ENCODE peak calls at places on chromosomes 11 and 22, in nine cellular contexts. One of them, this sample, is unnamed.

GRCh38 chr22:23282089-23282501 is 101.8 kb downstream of the BCR start:
- DNase-seq in choroid plexus epithelial cell: peak
- DNase-seq in GM12865: no peak
- DNase-seq in lower lobe of right lung: peak
- DNase-seq in BJ: no peak
- DNase-seq in H1: no peak
- DNase-seq in adrenal gland: peak
- DNase-seq in sigmoid colon: peak
- DNase-seq in fibroblast of lung: peak
- DNase-seq in this sample: peak

GRCh38 chr22:49918911-49919881 is 762 bp downstream of the CRELD2 start:
- DNase-seq in choroid plexus epithelial cell: no peak
- DNase-seq in GM12865: no peak
- DNase-seq in lower lobe of right lung: peak
- DNase-seq in BJ: no peak
- DNase-seq in H1: no peak
- DNase-seq in adrenal gland: no peak
- DNase-seq in sigmoid colon: no peak
- DNase-seq in fibroblast of lung: no peak
- DNase-seq in this sample: no peak

GRCh38 chr22:40414306-40414705 is 43.9 kb downstream of the SGSM3 start:
- DNase-seq in choroid plexus epithelial cell: no peak
- DNase-seq in GM12865: no peak
- DNase-seq in lower lobe of right lung: no peak
- DNase-seq in BJ: no peak
- DNase-seq in H1: no peak
- DNase-seq in adrenal gland: no peak
- DNase-seq in sigmoid colon: no peak
- DNase-seq in fibroblast of lung: peak
- DNase-seq in this sample: peak

GRCh38 chr11:124874571-124875255 is 9.5 kb downstream of the ROBO3 start:
- DNase-seq in choroid plexus epithelial cell: no peak
- DNase-seq in GM12865: no peak
- DNase-seq in lower lobe of right lung: no peak
- DNase-seq in BJ: no peak
- DNase-seq in H1: no peak
- DNase-seq in adrenal gland: no peak
- DNase-seq in sigmoid colon: peak
- DNase-seq in fibroblast of lung: no peak
- DNase-seq in this sample: no peak

GRCh38 chr11:111736191-111736590 is 30.0 kb downstream of the PPP2R1B start:
- DNase-seq in choroid plexus epithelial cell: peak
- DNase-seq in GM12865: no peak
- DNase-seq in lower lobe of right lung: no peak
- DNase-seq in BJ: peak
- DNase-seq in H1: no peak
- DNase-seq in adrenal gland: no peak
- DNase-seq in sigmoid colon: no peak
- DNase-seq in fibroblast of lung: peak
- DNase-seq in this sample: no peak

GRCh38 chr11:15145151-15145550 is 30.4 kb downstream of the INSC start:
- DNase-seq in choroid plexus epithelial cell: no peak
- DNase-seq in GM12865: no peak
- DNase-seq in lower lobe of right lung: no peak
- DNase-seq in BJ: no peak
- DNase-seq in H1: no peak
- DNase-seq in adrenal gland: no peak
- DNase-seq in sigmoid colon: no peak
- DNase-seq in fibroblast of lung: no peak
- DNase-seq in this sample: no peak

GRCh38 chr11:65375012-65375411 is 7.4 kb downstream of the SLC25A45 start:
- DNase-seq in choroid plexus epithelial cell: no peak
- DNase-seq in GM12865: no peak
- DNase-seq in lower lobe of right lung: no peak
- DNase-seq in BJ: no peak
- DNase-seq in H1: no peak
- DNase-seq in adrenal gland: no peak
- DNase-seq in sigmoid colon: no peak
- DNase-seq in fibroblast of lung: no peak
- DNase-seq in this sample: no peak

GRCh38 chr22:42836026-42836425 is 21.0 kb downstream of the ARFGAP3 start:
- DNase-seq in choroid plexus epithelial cell: no peak
- DNase-seq in GM12865: no peak
- DNase-seq in lower lobe of right lung: no peak
- DNase-seq in BJ: no peak
- DNase-seq in H1: no peak
- DNase-seq in adrenal gland: no peak
- DNase-seq in sigmoid colon: no peak
- DNase-seq in fibroblast of lung: no peak
- DNase-seq in this sample: no peak

GRCh38 chr11:8271106-8271886 is 7.6 kb upstream of the LMO1 start:
- DNase-seq in choroid plexus epithelial cell: no peak
- DNase-seq in GM12865: no peak
- DNase-seq in lower lobe of right lung: peak
- DNase-seq in BJ: no peak
- DNase-seq in H1: no peak
- DNase-seq in adrenal gland: no peak
- DNase-seq in sigmoid colon: peak
- DNase-seq in fibroblast of lung: no peak
- DNase-seq in this sample: no peak

GRCh38 chr11:111694851-111695250 is 71.3 kb downstream of the PPP2R1B start:
- DNase-seq in choroid plexus epithelial cell: peak
- DNase-seq in GM12865: no peak
- DNase-seq in lower lobe of right lung: no peak
- DNase-seq in BJ: no peak
- DNase-seq in H1: no peak
- DNase-seq in adrenal gland: peak
- DNase-seq in sigmoid colon: no peak
- DNase-seq in fibroblast of lung: peak
- DNase-seq in this sample: peak

GRCh38 chr11:96149743-96150555 is 193.0 kb downstream of the MAML2 start:
- DNase-seq in choroid plexus epithelial cell: peak
- DNase-seq in GM12865: no peak
- DNase-seq in lower lobe of right lung: no peak
- DNase-seq in BJ: peak
- DNase-seq in H1: no peak
- DNase-seq in adrenal gland: no peak
- DNase-seq in sigmoid colon: no peak
- DNase-seq in fibroblast of lung: peak
- DNase-seq in this sample: no peak

GRCh38 chr11:59761985-59762384 is 6.8 kb downstream of the STX3 start:
- DNase-seq in choroid plexus epithelial cell: no peak
- DNase-seq in GM12865: no peak
- DNase-seq in lower lobe of right lung: no peak
- DNase-seq in BJ: no peak
- DNase-seq in H1: no peak
- DNase-seq in adrenal gland: peak
- DNase-seq in sigmoid colon: no peak
- DNase-seq in fibroblast of lung: no peak
- DNase-seq in this sample: no peak

GRCh38 chr11:1844221-1845094 is 5.7 kb downstream of the TNNI2 start:
- DNase-seq in choroid plexus epithelial cell: peak
- DNase-seq in GM12865: no peak
- DNase-seq in lower lobe of right lung: peak
- DNase-seq in BJ: no peak
- DNase-seq in H1: no peak
- DNase-seq in adrenal gland: peak
- DNase-seq in sigmoid colon: no peak
- DNase-seq in fibroblast of lung: no peak
- DNase-seq in this sample: no peak

GRCh38 chr11:9691865-9692264 is 28.0 kb downstream of the SWAP70 start:
- DNase-seq in choroid plexus epithelial cell: peak
- DNase-seq in GM12865: no peak
- DNase-seq in lower lobe of right lung: no peak
- DNase-seq in BJ: no peak
- DNase-seq in H1: no peak
- DNase-seq in adrenal gland: no peak
- DNase-seq in sigmoid colon: no peak
- DNase-seq in fibroblast of lung: peak
- DNase-seq in this sample: peak

DNA sequence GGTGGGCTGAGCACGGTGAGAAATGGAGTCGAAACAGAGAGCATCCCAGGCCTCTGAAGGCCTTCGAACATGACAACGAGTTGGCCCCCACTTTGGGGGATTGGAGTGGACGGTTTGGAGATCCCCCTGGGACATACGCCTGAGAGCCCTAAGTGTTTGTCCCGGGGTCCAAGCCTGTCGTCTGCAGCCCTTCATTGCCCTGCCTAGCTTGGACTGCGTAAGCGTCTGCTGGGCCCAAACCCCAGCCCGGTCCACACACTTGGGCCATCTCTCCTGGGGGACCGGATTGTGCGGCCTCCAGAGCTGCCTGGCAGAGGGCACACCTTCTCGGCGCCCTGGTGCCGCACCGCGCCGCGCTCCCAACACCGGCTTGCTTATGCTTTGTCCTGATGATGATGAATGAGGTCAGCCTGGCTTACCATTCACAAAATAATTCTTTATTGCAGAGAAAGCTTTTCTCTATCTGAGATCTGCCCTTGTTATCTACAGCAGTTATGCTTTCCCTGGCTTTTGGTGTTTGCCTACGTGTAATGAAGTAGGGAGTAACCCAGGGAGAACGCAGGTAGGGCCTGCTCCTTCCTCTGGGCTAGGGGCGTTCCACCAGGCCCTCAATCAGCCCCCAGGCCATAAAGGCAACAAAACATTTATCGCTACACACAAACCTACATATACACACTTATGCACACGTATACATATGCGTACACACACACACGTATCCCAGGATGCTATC is 85.9 kb upstream of the PPARA start:
- DNase-seq in choroid plexus epithelial cell: no peak
- DNase-seq in GM12865: no peak
- DNase-seq in lower lobe of right lung: peak
- DNase-seq in BJ: no peak
- DNase-seq in H1: no peak
- DNase-seq in adrenal gland: no peak
- DNase-seq in sigmoid colon: peak
- DNase-seq in fibroblast of lung: peak
- DNase-seq in this sample: no peak
- H3K4me3 ChIP-seq in choroid plexus epithelial cell: no peak
- H3K4me3 ChIP-seq in GM12865: no peak
- H3K4me3 ChIP-seq in lower lobe of right lung: peak
- H3K4me3 ChIP-seq in BJ: no peak
- H3K4me3 ChIP-seq in H1: no peak
- H3K4me3 ChIP-seq in adrenal gland: no peak
- H3K4me3 ChIP-seq in sigmoid colon: peak
- H3K4me3 ChIP-seq in fibroblast of lung: peak
- H3K4me3 ChIP-seq in this sample: no peak

GRCh38 chr22:30361916-30362631 is 5.3 kb downstream of the CCDC157 start:
- DNase-seq in choroid plexus epithelial cell: no peak
- DNase-seq in GM12865: no peak
- DNase-seq in lower lobe of right lung: no peak
- DNase-seq in BJ: no peak
- DNase-seq in H1: no peak
- DNase-seq in adrenal gland: no peak
- DNase-seq in sigmoid colon: no peak
- DNase-seq in fibroblast of lung: no peak
- DNase-seq in this sample: no peak
- TF ChIP-seq CTCF in choroid plexus epithelial cell: no peak
- TF ChIP-seq CTCF in GM12865: no peak
- TF ChIP-seq CTCF in lower lobe of right lung: no peak
- TF ChIP-seq CTCF in BJ: no peak
- TF ChIP-seq CTCF in H1: no peak
- TF ChIP-seq CTCF in adrenal gland: no peak
- TF ChIP-seq CTCF in sigmoid colon: no peak
- TF ChIP-seq CTCF in fibroblast of lung: no peak
- TF ChIP-seq CTCF in this sample: no peak

DNA sequence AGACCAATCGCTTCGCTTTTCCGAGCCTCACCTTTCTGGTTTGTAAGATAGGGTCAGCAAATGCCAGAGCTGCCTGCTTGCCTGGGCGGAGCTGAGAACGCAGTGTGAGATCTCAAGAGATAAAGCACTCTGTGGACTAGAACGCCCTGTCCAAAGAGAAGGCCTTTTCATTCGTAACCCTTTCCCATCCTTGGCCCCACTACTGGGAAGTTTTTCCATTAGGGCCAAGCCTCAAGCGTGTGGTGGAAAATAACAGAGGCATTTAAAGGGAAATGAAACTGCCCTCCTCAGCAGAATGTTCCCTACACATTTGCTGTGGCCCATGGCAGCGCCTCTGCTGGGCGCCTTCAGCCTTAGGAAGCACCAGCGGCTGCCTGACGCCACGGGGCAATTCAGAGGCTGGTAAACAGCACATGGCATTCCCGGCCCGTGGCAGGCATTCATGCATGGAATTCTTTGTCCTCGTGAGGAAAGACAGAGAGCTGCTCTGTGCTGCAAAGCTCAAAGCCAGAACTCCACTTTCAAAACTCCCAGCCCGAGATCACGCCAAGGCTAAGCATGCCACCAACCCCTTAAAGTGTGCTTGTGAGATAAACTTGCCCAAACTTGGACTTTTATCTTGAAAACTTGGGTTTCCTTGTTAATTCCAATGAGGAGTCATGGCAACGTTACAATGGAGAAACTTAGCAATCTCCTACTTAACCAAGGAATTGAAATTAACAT is 38.1 kb downstream of the AHNAK start:
- DNase-seq in choroid plexus epithelial cell: peak
- DNase-seq in GM12865: peak
- DNase-seq in lower lobe of right lung: peak
- DNase-seq in BJ: no peak
- DNase-seq in H1: peak
- DNase-seq in adrenal gland: peak
- DNase-seq in sigmoid colon: peak
- DNase-seq in fibroblast of lung: peak
- DNase-seq in this sample: peak
- H3K4me3 ChIP-seq in choroid plexus epithelial cell: peak
- H3K4me3 ChIP-seq in GM12865: no peak
- H3K4me3 ChIP-seq in lower lobe of right lung: peak
- H3K4me3 ChIP-seq in BJ: peak
- H3K4me3 ChIP-seq in H1: no peak
- H3K4me3 ChIP-seq in adrenal gland: no peak
- H3K4me3 ChIP-seq in sigmoid colon: peak
- H3K4me3 ChIP-seq in fibroblast of lung: no peak
- H3K4me3 ChIP-seq in this sample: no peak

DNA sequence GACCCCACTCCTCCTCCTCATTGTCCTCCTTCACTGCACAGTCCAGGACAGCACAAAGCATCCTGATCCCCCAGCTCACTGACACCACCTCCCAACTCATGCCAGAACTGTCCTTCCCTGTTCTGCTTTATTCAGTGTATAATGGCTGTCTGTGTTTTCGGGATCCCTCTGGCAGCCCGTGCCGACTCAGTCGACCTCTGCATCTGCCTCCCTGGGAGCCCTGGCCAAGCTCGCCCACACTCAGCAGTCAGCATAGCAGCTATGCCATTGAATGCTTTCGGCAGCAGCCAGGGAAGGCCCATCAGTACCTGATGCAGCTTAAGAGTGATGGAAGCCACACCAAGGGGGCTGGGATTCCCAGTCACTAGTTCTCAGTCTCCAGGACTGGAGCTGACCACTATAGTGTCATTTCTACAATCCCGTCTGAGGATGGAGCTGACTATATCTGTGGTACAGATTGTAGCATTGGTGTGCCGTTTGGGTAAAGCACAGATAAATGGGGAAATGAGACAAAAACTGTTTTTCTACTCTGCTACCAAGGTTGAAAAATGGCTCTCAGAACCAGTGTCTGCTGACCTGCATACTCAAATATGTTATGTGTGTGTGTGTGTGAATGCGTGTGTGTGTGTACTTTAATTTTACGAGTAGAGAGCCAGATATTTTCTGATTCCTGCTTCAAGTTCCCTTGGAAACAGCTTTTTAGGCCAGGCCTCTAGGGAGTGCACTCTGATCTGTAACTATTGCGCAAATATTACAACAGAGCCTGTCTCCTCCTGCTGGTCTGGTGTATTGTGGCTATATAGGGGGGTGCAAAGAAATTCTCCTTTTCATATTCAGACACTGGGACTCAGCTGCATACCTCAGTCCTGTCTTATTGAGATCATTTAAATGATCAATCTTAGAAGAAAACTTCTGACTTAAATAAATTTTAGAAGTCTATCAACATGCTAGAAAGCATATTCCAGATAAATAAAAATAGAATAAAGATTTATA is 78.8 kb upstream of the TOP3B start:
- DNase-seq in choroid plexus epithelial cell: peak
- DNase-seq in GM12865: no peak
- DNase-seq in lower lobe of right lung: no peak
- DNase-seq in BJ: peak
- DNase-seq in H1: no peak
- DNase-seq in adrenal gland: peak
- DNase-seq in sigmoid colon: peak
- DNase-seq in fibroblast of lung: no peak
- DNase-seq in this sample: no peak
- TF ChIP-seq CTCF in choroid plexus epithelial cell: peak
- TF ChIP-seq CTCF in GM12865: no peak
- TF ChIP-seq CTCF in lower lobe of right lung: no peak
- TF ChIP-seq CTCF in BJ: peak
- TF ChIP-seq CTCF in H1: no peak
- TF ChIP-seq CTCF in adrenal gland: peak
- TF ChIP-seq CTCF in sigmoid colon: peak
- TF ChIP-seq CTCF in fibroblast of lung: peak
- TF ChIP-seq CTCF in this sample: no peak

This sample was measured in kidney epithelial cell.